ENCODE peak calls at places on chromosomes 7 and 10, in nine cellular contexts. T is right atrium auricular region; J is psoas muscle; L is left ventricle myocardium inferior; I is PC-3; B is lower lobe of right lung; S is heart right ventricle; E is naive thymus-derived CD4-positive, alpha-beta T cell; Q is testis. K is an unnamed sample. For H3K4me1, the result is how much of the 10 kb centered on the place peaks cover.

GRCh38 chr10:72597897-72598296 is 28.0 kb downstream of the MICU1 start:
- DNase-seq in T (no peak), J (no peak), L (no peak), I (no peak), B (no peak), S (no peak), E (no peak), Q (no peak), K (no peak)

GRCh38 chr10:122462533-122463465 is 1.4 kb downstream of the HTRA1 start:
- DNase-seq in T (no peak), J (peak), L (peak), I (peak), B (no peak), S (peak), E (no peak), Q (peak), K (peak)

GRCh38 chr7:88226886-88227516 is 7.2 kb upstream of the SRI start:
- DNase-seq in T (no peak), J (no peak), L (no peak), I (peak), B (peak), S (no peak), E (no peak), Q (no peak), K (no peak)

GRCh38 chr10:130810856-130811255 is 500.7 kb downstream of the TCERG1L start:
- DNase-seq in T (no peak), J (no peak), L (no peak), I (no peak), B (no peak), S (no peak), E (no peak), Q (no peak), K (no peak)

GRCh38 chr10:60760711-60761210 is 17.5 kb upstream of the CDK1 start:
- DNase-seq in T (no peak), J (no peak), L (no peak), I (peak), B (no peak), S (no peak), E (no peak), Q (no peak), K (no peak)

GRCh38 chr7:65216469-65216868 is 157.2 kb upstream of the ZNF92 start:
- DNase-seq in T (no peak), J (no peak), L (no peak), I (peak), B (peak), S (peak), E (peak), Q (peak), K (peak)

GRCh38 chr7:83178066-83178465 is 15.4 kb upstream of the PCLO start:
- DNase-seq in T (no peak), J (no peak), L (no peak), I (no peak), B (no peak), S (no peak), E (no peak), Q (no peak), K (no peak)

GRCh38 chr7:6636741-6637543 is at the start of gene ZNF316:
- DNase-seq in T (no peak), J (peak), L (peak), I (peak), B (peak), S (peak), E (peak), Q (peak), K (peak)

DNA sequence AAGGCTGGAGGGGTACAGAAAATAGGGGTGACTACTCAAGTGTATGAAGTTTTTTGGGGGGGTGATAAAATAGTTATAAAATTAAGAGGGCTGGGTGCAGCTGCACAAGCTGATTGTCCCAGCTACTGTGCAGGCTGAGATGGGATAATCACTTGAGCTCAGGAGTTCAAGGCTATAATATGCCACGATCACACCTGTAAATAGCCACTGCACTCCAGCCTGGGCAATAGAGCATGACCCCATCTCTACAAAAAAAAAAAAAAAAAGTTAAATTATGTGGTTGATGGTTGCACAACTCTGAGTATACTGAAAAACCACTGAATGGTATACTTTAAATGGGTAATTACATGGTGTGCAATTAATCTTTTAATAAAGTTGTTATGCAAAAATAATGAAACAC is 172.9 kb downstream of the SRPK2 start:
- DNase-seq in T (no peak), J (no peak), L (no peak), I (no peak), B (no peak), S (no peak), E (no peak), Q (no peak), K (no peak)
- H3K4me1 ChIP-seq in T (under half), J (under half), L (under half), I (under half), B (under half), S (under half), E (under half), Q (under half), K (under half)

GRCh38 chr10:62264702-62265436 is 3.8 kb downstream of the RTKN2 start:
- DNase-seq in T (no peak), J (no peak), L (no peak), I (peak), B (no peak), S (no peak), E (no peak), Q (no peak), K (no peak)

GRCh38 chr10:62266147-62266546 is 2.5 kb downstream of the RTKN2 start:
- DNase-seq in T (no peak), J (no peak), L (no peak), I (peak), B (no peak), S (no peak), E (no peak), Q (no peak), K (no peak)

GRCh38 chr10:62268399-62269076 is at the start of gene RTKN2:
- DNase-seq in T (no peak), J (peak), L (peak), I (peak), B (peak), S (peak), E (peak), Q (peak), K (peak)

GRCh38 chr10:62268027-62268398 is 631 bp downstream of the RTKN2 start:
- DNase-seq in T (no peak), J (no peak), L (no peak), I (peak), B (peak), S (no peak), E (peak), Q (no peak), K (no peak)

GRCh38 chr10:62266611-62267010 is 2.0 kb downstream of the RTKN2 start:
- DNase-seq in T (no peak), J (no peak), L (no peak), I (peak), B (no peak), S (no peak), E (no peak), Q (no peak), K (no peak)
- H3K27ac ChIP-seq in T (no peak), J (no peak), L (no peak), I (peak), B (no peak), S (no peak), E (no peak), Q (no peak), K (no peak)

GRCh38 chr7:14236834-14237233 is 247.4 kb upstream of the ETV1 start:
- DNase-seq in T (no peak), J (no peak), L (no peak), I (peak), B (no peak), S (no peak), E (no peak), Q (no peak), K (no peak)

GRCh38 chr7:14229047-14229446 is 239.6 kb upstream of the ETV1 start:
- DNase-seq in T (no peak), J (no peak), L (no peak), I (peak), B (no peak), S (no peak), E (no peak), Q (no peak), K (no peak)

GRCh38 chr7:14235056-14235455 is 245.6 kb upstream of the ETV1 start:
- DNase-seq in T (no peak), J (no peak), L (no peak), I (no peak), B (no peak), S (no peak), E (no peak), Q (no peak), K (no peak)

GRCh38 chr7:14233898-14234174 is 244.4 kb upstream of the ETV1 start:
- DNase-seq in T (no peak), J (no peak), L (no peak), I (no peak), B (no peak), S (no peak), E (no peak), Q (no peak), K (no peak)

GRCh38 chr7:14233026-14233897 is 243.8 kb upstream of the ETV1 start:
- DNase-seq in T (no peak), J (no peak), L (no peak), I (peak), B (no peak), S (no peak), E (no peak), Q (no peak), K (no peak)
- H3K4me3 ChIP-seq in T (no peak), J (no peak), L (no peak), I (peak), B (no peak), S (no peak), E (no peak), Q (no peak), K (no peak)

GRCh38 chr7:22204312-22204711 is 152.6 kb downstream of the RAPGEF5 start:
- DNase-seq in T (no peak), J (no peak), L (no peak), I (no peak), B (no peak), S (no peak), E (no peak), Q (peak), K (no peak)

GRCh38 chr7:22208806-22209205 is 148.1 kb downstream of the RAPGEF5 start:
- DNase-seq in T (no peak), J (no peak), L (no peak), I (peak), B (no peak), S (no peak), E (no peak), Q (no peak), K (no peak)

GRCh38 chr7:22207724-22208225 is 149.2 kb downstream of the RAPGEF5 start:
- DNase-seq in T (no peak), J (no peak), L (no peak), I (no peak), B (no peak), S (no peak), E (no peak), Q (no peak), K (no peak)

GRCh38 chr7:22202141-22202540 is 154.8 kb downstream of the RAPGEF5 start:
- DNase-seq in T (no peak), J (no peak), L (no peak), I (no peak), B (no peak), S (no peak), E (no peak), Q (peak), K (no peak)

DNA sequence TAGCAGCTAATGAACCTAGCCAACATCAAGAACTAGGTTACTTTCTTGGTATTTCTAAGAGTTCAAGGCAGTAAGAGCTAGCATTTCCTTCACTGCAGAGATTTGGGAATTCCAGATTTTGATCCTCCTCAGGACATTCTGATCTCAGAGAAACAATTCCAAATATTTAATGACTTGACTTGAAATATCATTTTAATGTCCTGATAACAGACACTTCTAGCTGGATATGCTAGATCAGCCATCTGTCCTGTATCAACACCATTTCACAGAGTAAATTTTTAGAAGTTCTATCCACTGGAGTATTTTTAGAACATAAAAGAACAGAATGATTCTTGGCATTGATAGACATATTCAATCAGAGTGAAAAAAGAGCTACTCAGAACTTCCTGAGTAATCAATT is 151.3 kb downstream of the RAPGEF5 start:
- DNase-seq in T (no peak), J (no peak), L (no peak), I (no peak), B (no peak), S (no peak), E (no peak), Q (no peak), K (no peak)
- H3K4me1 ChIP-seq in T (under half), J (under half), L (half or more), I (under half), B (half or more), S (under half), E (under half), Q (half or more), K (under half)

GRCh38 chr10:69213601-69214311 is 6.4 kb upstream of the HKDC1 start:
- DNase-seq in T (no peak), J (no peak), L (no peak), I (no peak), B (no peak), S (no peak), E (no peak), Q (no peak), K (no peak)

GRCh38 chr10:69211104-69211503 is 9.0 kb upstream of the HKDC1 start:
- DNase-seq in T (no peak), J (no peak), L (no peak), I (no peak), B (no peak), S (no peak), E (no peak), Q (no peak), K (no peak)

GRCh38 chr10:69214666-69215131 is 5.4 kb upstream of the HKDC1 start:
- DNase-seq in T (no peak), J (no peak), L (no peak), I (no peak), B (no peak), S (no peak), E (no peak), Q (no peak), K (no peak)

GRCh38 chr10:69211524-69211923 is 8.6 kb upstream of the HKDC1 start:
- DNase-seq in T (no peak), J (no peak), L (no peak), I (no peak), B (no peak), S (no peak), E (no peak), Q (no peak), K (no peak)

GRCh38 chr10:69209787-69210480 is 10.2 kb upstream of the HKDC1 start:
- DNase-seq in T (no peak), J (no peak), L (no peak), I (no peak), B (no peak), S (no peak), E (no peak), Q (no peak), K (no peak)
- H3K27ac ChIP-seq in T (no peak), J (no peak), L (no peak), I (no peak), B (no peak), S (no peak), E (no peak), Q (no peak), K (no peak)

GRCh38 chr7:28662236-28662635 is 249.9 kb downstream of the CREB5 start:
- DNase-seq in T (no peak), J (no peak), L (no peak), I (no peak), B (no peak), S (no peak), E (no peak), Q (no peak), K (no peak)
- H3K4me3 ChIP-seq in T (no peak), J (no peak), L (no peak), I (no peak), B (no peak), S (no peak), E (no peak), Q (no peak), K (no peak)

GRCh38 chr10:63240807-63241206 is 107.7 kb downstream of the NRBF2 start:
- DNase-seq in T (no peak), J (no peak), L (no peak), I (no peak), B (no peak), S (no peak), E (no peak), Q (no peak), K (no peak)
- H3K4me1 ChIP-seq in T (half or more), J (under half), L (half or more), I (under half), B (half or more), S (under half), E (half or more), Q (under half), K (under half)